ENCODE peak calls at places on chromosomes 2 and 18, in five cellular contexts. One of them, this sample, is unnamed.

GRCh38 chr18:58862851-58863538 is 1.7 kb upstream of the ZNF532 start:
- DNase-seq in trophoblast cell: no peak
- DNase-seq in H9: no peak
- DNase-seq in H1: peak
- DNase-seq in mesenchymal stem cell: peak
- DNase-seq in this sample: no peak

GRCh38 chr2:164009801-164010337 is 274.1 kb upstream of the FIGN start:
- DNase-seq in mesenchymal stem cell: no peak
- DNase-seq in H1: no peak
- DNase-seq in trophoblast cell: no peak
- DNase-seq in H9: no peak
- DNase-seq in this sample: no peak

GRCh38 chr18:635171-635570 is 22.3 kb upstream of the TYMS start:
- DNase-seq in trophoblast cell: no peak
- DNase-seq in mesenchymal stem cell: no peak
- DNase-seq in H1: no peak
- DNase-seq in H9: peak
- DNase-seq in this sample: no peak

GRCh38 chr2:75489682-75490180 is 71.0 kb downstream of the EVA1A start:
- DNase-seq in H1: no peak
- DNase-seq in trophoblast cell: peak
- DNase-seq in mesenchymal stem cell: no peak
- DNase-seq in H9: no peak
- DNase-seq in this sample: no peak

GRCh38 chr2:143357956-143358355 is 228.7 kb downstream of the ARHGAP15 start:
- DNase-seq in mesenchymal stem cell: no peak
- DNase-seq in H1: no peak
- DNase-seq in H9: no peak
- DNase-seq in trophoblast cell: no peak
- DNase-seq in this sample: no peak

GRCh38 chr18:13474907-13475306 is 251.5 kb downstream of the FAM210A start:
- DNase-seq in H1: no peak
- DNase-seq in mesenchymal stem cell: no peak
- DNase-seq in trophoblast cell: no peak
- DNase-seq in H9: no peak
- DNase-seq in this sample: no peak

GRCh38 chr2:220096406-220096805 is 469.0 kb downstream of the SLC4A3 start:
- DNase-seq in H9: no peak
- DNase-seq in mesenchymal stem cell: no peak
- DNase-seq in H1: no peak
- DNase-seq in trophoblast cell: peak
- DNase-seq in this sample: no peak

GRCh38 chr2:230496891-230497290 is 80.9 kb downstream of the SP100 start:
- DNase-seq in trophoblast cell: no peak
- DNase-seq in mesenchymal stem cell: no peak
- DNase-seq in H1: no peak
- DNase-seq in H9: no peak
- DNase-seq in this sample: no peak

GRCh38 chr2:6181525-6182270 is 489.5 kb downstream of the SOX11 start:
- DNase-seq in H1: no peak
- DNase-seq in H9: no peak
- DNase-seq in trophoblast cell: no peak
- DNase-seq in mesenchymal stem cell: peak
- DNase-seq in this sample: no peak

GRCh38 chr2:98907966-98908905 is 27.8 kb downstream of the CRACDL start:
- DNase-seq in H1: peak
- DNase-seq in H9: no peak
- DNase-seq in trophoblast cell: no peak
- DNase-seq in mesenchymal stem cell: no peak
- DNase-seq in this sample: no peak

GRCh38 chr2:113812204-113812603 is 55.8 kb upstream of the SLC35F5 start:
- DNase-seq in H1: no peak
- DNase-seq in trophoblast cell: no peak
- DNase-seq in H9: no peak
- DNase-seq in mesenchymal stem cell: no peak
- DNase-seq in this sample: no peak

GRCh38 chr18:69787825-69788547 is 159.7 kb downstream of the CD226 start:
- DNase-seq in trophoblast cell: no peak
- DNase-seq in mesenchymal stem cell: peak
- DNase-seq in H1: no peak
- DNase-seq in H9: no peak
- DNase-seq in this sample: no peak

GRCh38 chr2:217186565-217187218 is 326.8 kb upstream of the TNP1 start:
- DNase-seq in trophoblast cell: no peak
- DNase-seq in mesenchymal stem cell: no peak
- DNase-seq in H1: no peak
- DNase-seq in H9: no peak
- DNase-seq in this sample: no peak

GRCh38 chr2:171004363-171004762 is 75.3 kb downstream of the GORASP2 start:
- DNase-seq in trophoblast cell: no peak
- DNase-seq in mesenchymal stem cell: no peak
- DNase-seq in H1: no peak
- DNase-seq in H9: no peak
- DNase-seq in this sample: no peak

GRCh38 chr2:222105046-222105445 is 193.8 kb downstream of the PAX3 start:
- DNase-seq in mesenchymal stem cell: no peak
- DNase-seq in trophoblast cell: no peak
- DNase-seq in H9: no peak
- DNase-seq in H1: no peak
- DNase-seq in this sample: no peak

GRCh38 chr2:56130463-56131070 is 53.2 kb upstream of the CCDC85A start:
- DNase-seq in trophoblast cell: no peak
- DNase-seq in H9: peak
- DNase-seq in H1: no peak
- DNase-seq in mesenchymal stem cell: peak
- DNase-seq in this sample: no peak

GRCh38 chr2:207528980-207529329 is 807 bp upstream of the CREB1 start:
- DNase-seq in H1: no peak
- DNase-seq in trophoblast cell: peak
- DNase-seq in H9: peak
- DNase-seq in mesenchymal stem cell: peak
- DNase-seq in this sample: no peak

GRCh38 chr2:54438271-54438670 is 17.9 kb upstream of the SPTBN1 start:
- DNase-seq in H9: no peak
- DNase-seq in trophoblast cell: no peak
- DNase-seq in H1: no peak
- DNase-seq in mesenchymal stem cell: no peak
- DNase-seq in this sample: no peak

GRCh38 chr2:148048475-148049221 is 27.8 kb downstream of the MBD5 start:
- DNase-seq in H9: no peak
- DNase-seq in H1: no peak
- DNase-seq in mesenchymal stem cell: no peak
- DNase-seq in trophoblast cell: no peak
- DNase-seq in this sample: no peak

DNA sequence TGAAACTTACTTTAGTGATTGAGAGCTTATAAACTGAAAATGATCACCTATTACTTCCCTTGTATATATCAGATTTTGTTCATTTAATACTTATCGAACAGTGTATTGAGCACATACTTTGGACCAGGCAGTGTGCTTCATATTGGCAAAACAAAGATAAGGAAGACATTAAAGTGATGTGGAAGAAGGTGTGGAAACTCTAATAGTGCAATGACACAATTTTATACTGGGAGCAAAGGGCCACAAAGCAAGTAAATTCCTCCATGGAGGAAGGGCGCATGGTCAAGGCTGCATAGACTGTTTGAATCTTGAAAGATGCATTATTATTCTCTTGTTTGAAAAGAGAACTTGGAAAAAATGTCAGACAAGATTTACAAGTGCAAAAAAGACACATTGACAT is 936.5 kb upstream of the DDX18 start:
- DNase-seq in H9: no peak
- DNase-seq in mesenchymal stem cell: no peak
- DNase-seq in trophoblast cell: no peak
- DNase-seq in H1: no peak
- DNase-seq in this sample: no peak
- H4K8ac ChIP-seq in H9: no peak
- H4K8ac ChIP-seq in mesenchymal stem cell: no peak
- H4K8ac ChIP-seq in trophoblast cell: no peak
- H4K8ac ChIP-seq in H1: no peak
- H4K8ac ChIP-seq in this sample: no peak

GRCh38 chr2:33304032-33304864 is 172.2 kb upstream of the RASGRP3 start:
- DNase-seq in mesenchymal stem cell: peak
- DNase-seq in H1: no peak
- DNase-seq in H9: no peak
- DNase-seq in trophoblast cell: no peak
- DNase-seq in this sample: no peak
- H2BK12ac ChIP-seq in mesenchymal stem cell: no peak
- H2BK12ac ChIP-seq in H1: no peak
- H2BK12ac ChIP-seq in H9: no peak
- H2BK12ac ChIP-seq in trophoblast cell: no peak
- H2BK12ac ChIP-seq in this sample: no peak

DNA sequence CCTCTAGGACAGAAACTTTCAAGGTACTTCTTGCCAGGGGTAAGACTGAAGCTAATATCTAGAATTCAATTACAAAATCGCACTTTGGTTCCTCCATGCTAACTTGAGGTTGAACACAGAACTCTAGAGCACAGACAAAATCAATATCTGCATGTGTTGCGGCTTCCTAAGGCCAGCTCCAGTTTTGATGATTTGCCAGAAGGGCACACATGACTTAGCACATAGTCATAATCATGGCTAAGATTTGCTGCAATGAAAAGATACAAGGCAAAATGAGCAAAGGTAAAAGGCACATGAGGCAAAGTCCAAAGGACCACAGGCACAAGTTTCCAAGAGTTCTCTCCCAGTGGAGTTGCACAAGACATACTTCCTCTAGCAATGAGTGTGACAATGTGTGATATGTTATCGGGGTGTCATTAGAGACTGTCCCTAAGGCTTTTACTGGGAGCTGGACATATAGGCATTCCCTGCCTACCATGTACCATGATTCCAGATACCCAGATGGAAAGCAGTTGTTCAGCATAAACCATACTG is 24.1 kb upstream of the CXXC1 start:
- DNase-seq in mesenchymal stem cell: no peak
- DNase-seq in trophoblast cell: no peak
- DNase-seq in H1: no peak
- DNase-seq in H9: no peak
- DNase-seq in this sample: no peak
- H4K8ac ChIP-seq in mesenchymal stem cell: no peak
- H4K8ac ChIP-seq in trophoblast cell: no peak
- H4K8ac ChIP-seq in H1: no peak
- H4K8ac ChIP-seq in H9: no peak
- H4K8ac ChIP-seq in this sample: no peak

GRCh38 chr2:2836343-2837070 is 505.4 kb upstream of the MYT1L start:
- DNase-seq in trophoblast cell: no peak
- DNase-seq in H1: no peak
- DNase-seq in H9: no peak
- DNase-seq in mesenchymal stem cell: no peak
- DNase-seq in this sample: no peak

GRCh38 chr2:2839393-2840096 is 508.5 kb upstream of the MYT1L start:
- DNase-seq in mesenchymal stem cell: no peak
- DNase-seq in H1: no peak
- DNase-seq in trophoblast cell: no peak
- DNase-seq in H9: peak
- DNase-seq in this sample: no peak

GRCh38 chr2:2837768-2838547 is 506.9 kb upstream of the MYT1L start:
- DNase-seq in trophoblast cell: no peak
- DNase-seq in mesenchymal stem cell: no peak
- DNase-seq in H9: no peak
- DNase-seq in H1: no peak
- DNase-seq in this sample: no peak

GRCh38 chr2:2840101-2840531 is 509.0 kb upstream of the MYT1L start:
- DNase-seq in trophoblast cell: no peak
- DNase-seq in H9: peak
- DNase-seq in H1: peak
- DNase-seq in mesenchymal stem cell: no peak
- DNase-seq in this sample: no peak

DNA sequence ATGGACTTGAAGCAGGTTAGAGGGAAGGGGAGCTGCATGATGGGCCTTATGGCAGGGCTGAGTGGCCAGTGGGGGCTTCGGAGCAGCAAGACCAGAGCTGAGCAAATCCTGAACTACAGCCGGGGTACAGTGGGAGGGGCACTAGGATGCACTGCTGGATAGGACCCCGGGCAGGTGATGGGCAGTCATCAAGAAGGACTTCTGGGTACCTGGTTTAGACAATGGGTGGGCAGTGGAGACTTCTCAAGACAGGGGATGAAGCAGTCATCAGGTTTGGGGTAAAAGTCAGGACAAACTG is 507.4 kb upstream of the MYT1L start:
- DNase-seq in trophoblast cell: no peak
- DNase-seq in H9: no peak
- DNase-seq in H1: no peak
- DNase-seq in mesenchymal stem cell: no peak
- DNase-seq in this sample: no peak
- H2BK12ac ChIP-seq in trophoblast cell: no peak
- H2BK12ac ChIP-seq in H9: no peak
- H2BK12ac ChIP-seq in H1: no peak
- H2BK12ac ChIP-seq in mesenchymal stem cell: no peak
- H2BK12ac ChIP-seq in this sample: no peak

DNA sequence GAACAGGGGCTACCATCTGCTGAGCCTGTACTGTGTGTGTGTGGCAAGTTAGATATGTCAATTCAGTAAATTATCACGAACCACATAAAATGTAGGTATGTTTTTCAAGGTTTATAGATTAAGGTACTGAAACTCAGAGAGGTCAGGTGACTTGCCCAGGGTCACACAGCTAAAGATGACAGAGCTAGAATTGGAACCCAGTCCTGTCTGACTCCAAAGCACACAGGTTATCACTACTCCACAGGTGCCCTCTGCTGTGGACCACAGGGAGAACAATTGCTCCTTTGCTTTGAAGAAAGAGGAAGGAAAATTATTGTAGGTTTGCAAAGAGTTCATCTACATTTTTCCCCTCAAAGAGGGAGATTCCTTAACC is 229.7 kb upstream of the AGAP1 start:
- DNase-seq in H9: no peak
- DNase-seq in H1: no peak
- DNase-seq in trophoblast cell: no peak
- DNase-seq in mesenchymal stem cell: no peak
- DNase-seq in this sample: no peak
- H4K8ac ChIP-seq in H9: no peak
- H4K8ac ChIP-seq in H1: no peak
- H4K8ac ChIP-seq in trophoblast cell: no peak
- H4K8ac ChIP-seq in mesenchymal stem cell: peak
- H4K8ac ChIP-seq in this sample: no peak

DNA sequence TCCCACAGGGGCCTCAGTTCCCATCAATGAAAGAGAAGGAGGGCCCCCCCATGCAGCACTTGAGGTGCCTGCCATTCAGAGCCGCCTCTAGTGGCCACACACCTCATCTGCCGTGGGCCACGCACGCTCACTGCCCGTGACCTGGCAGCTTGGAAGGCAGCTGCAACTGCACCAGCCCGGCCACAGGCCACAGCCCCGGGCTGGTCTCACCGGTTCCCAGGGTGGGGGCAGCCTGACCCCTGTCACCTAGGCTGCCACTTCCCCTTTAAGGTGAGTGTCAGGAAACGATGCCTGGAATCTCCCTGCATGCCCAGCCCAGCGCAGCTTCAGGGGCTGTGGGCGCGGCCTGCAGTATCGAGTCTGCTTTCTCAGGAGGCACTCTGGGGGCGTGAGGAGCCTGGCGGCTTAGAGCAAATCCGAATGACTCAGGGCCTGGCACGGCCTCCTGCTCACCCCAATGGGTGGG is 2.6 kb downstream of the MAB21L4 start:
- DNase-seq in trophoblast cell: peak
- DNase-seq in H1: no peak
- DNase-seq in mesenchymal stem cell: no peak
- DNase-seq in H9: peak
- DNase-seq in this sample: no peak
- H2BK12ac ChIP-seq in trophoblast cell: no peak
- H2BK12ac ChIP-seq in H1: no peak
- H2BK12ac ChIP-seq in mesenchymal stem cell: no peak
- H2BK12ac ChIP-seq in H9: no peak
- H2BK12ac ChIP-seq in this sample: no peak